ENCODE peak calls at places on chromosome 14, in eight cellular contexts. W is neuronal stem cell, L is hepatocyte, S is SK-N-SH, P is OCI-LY7, B is IMR-90, F is HepG2, K is GM23248. Y is an unnamed sample.

GRCh38 chr14:39967885-39968284 is 535.7 kb upstream of the FBXO33 start:
- DNase-seq in L (no peak), P (no peak), S (no peak), W (no peak), F (no peak), K (no peak), B (no peak), Y (no peak)

GRCh38 chr14:35123388-35123703 is 994 bp downstream of the PRORP start:
- DNase-seq in W (no peak), L (no peak), P (no peak), F (no peak), K (peak; percentile 18), S (no peak), B (no peak), Y (no peak)

GRCh38 chr14:68683326-68683725 is 109.5 kb downstream of the ZFP36L1 start:
- DNase-seq in W (no peak), P (no peak), F (no peak), S (no peak), K (peak; percentile 85), L (no peak), B (peak; percentile 24), Y (no peak)

GRCh38 chr14:67538501-67538900 is 5.4 kb downstream of the PLEKHH1 start:
- DNase-seq in P (no peak), W (no peak), B (no peak), F (no peak), S (no peak), L (no peak), K (no peak), Y (peak; percentile 43)

GRCh38 chr14:90883782-90884181 is 67.6 kb upstream of the TTC7B start:
- DNase-seq in S (no peak), P (no peak), F (no peak), W (no peak), L (no peak), K (no peak), B (peak; percentile 31), Y (no peak)

GRCh38 chr14:77979171-77979570 is 179.3 kb downstream of the ADCK1 start:
- DNase-seq in W (no peak), F (no peak), B (no peak), K (no peak), L (no peak), P (no peak), S (no peak), Y (no peak)

GRCh38 chr14:20294636-20295035 is 11.1 kb downstream of the TTC5 start:
- DNase-seq in K (no peak), S (no peak), L (no peak), F (no peak), W (no peak), P (no peak), B (no peak), Y (no peak)

GRCh38 chr14:34733245-34733644 is 18.9 kb upstream of the CFL2 start:
- DNase-seq in K (peak; percentile 50), W (no peak), L (no peak), F (no peak), S (no peak), P (no peak), B (peak; percentile 67), Y (no peak)

GRCh38 chr14:22220427-22220826 is 368.6 kb downstream of the DAD1 start:
- DNase-seq in L (peak; percentile 19), S (no peak), B (peak; percentile 70), K (peak; percentile 10), F (no peak), P (no peak), W (no peak), Y (no peak)

GRCh38 chr14:77663289-77663688 is 44.5 kb downstream of the ALKBH1 start:
- DNase-seq in S (no peak), F (no peak), B (peak; percentile 38), L (no peak), W (no peak), P (no peak), K (peak; percentile 8), Y (no peak)

GRCh38 chr14:66739826-66740225 is 231.9 kb downstream of the GPHN start:
- DNase-seq in W (no peak), B (no peak), L (no peak), S (no peak), F (no peak), K (no peak), P (no peak), Y (no peak)

GRCh38 chr14:26851793-26852192 is 254.0 kb upstream of the NOVA1 start:
- DNase-seq in P (no peak), K (no peak), F (no peak), B (no peak), W (no peak), S (no peak), L (no peak), Y (no peak)

GRCh38 chr14:105857223-105857815 is 330.9 kb downstream of the TMEM121 start:
- DNase-seq in W (no peak), L (no peak), P (peak; percentile 68), S (no peak), F (no peak), K (no peak), B (no peak), Y (no peak)
- H3K4me3 ChIP-seq in W (no peak overlapping the region), L (no peak overlapping the region), P (peak overlapping the region; percentile 85), S (no peak overlapping the region), F (no peak overlapping the region), K (no peak overlapping the region), B (no peak overlapping the region), Y (no peak overlapping the region)

GRCh38 chr14:36767603-36768281 is 106.1 kb downstream of the PAX9 start:
- DNase-seq in S (no peak), F (no peak), W (no peak), K (peak; percentile 50), L (no peak), P (no peak), B (no peak), Y (no peak)
- H2AFZ ChIP-seq in S (no peak overlapping the region), F (no peak overlapping the region), W (peak overlapping the region; percentile 56), K (peak overlapping the region; percentile 59), L (no peak overlapping the region), P (no peak overlapping the region), B (no peak overlapping the region), Y (no peak overlapping the region)

DNA sequence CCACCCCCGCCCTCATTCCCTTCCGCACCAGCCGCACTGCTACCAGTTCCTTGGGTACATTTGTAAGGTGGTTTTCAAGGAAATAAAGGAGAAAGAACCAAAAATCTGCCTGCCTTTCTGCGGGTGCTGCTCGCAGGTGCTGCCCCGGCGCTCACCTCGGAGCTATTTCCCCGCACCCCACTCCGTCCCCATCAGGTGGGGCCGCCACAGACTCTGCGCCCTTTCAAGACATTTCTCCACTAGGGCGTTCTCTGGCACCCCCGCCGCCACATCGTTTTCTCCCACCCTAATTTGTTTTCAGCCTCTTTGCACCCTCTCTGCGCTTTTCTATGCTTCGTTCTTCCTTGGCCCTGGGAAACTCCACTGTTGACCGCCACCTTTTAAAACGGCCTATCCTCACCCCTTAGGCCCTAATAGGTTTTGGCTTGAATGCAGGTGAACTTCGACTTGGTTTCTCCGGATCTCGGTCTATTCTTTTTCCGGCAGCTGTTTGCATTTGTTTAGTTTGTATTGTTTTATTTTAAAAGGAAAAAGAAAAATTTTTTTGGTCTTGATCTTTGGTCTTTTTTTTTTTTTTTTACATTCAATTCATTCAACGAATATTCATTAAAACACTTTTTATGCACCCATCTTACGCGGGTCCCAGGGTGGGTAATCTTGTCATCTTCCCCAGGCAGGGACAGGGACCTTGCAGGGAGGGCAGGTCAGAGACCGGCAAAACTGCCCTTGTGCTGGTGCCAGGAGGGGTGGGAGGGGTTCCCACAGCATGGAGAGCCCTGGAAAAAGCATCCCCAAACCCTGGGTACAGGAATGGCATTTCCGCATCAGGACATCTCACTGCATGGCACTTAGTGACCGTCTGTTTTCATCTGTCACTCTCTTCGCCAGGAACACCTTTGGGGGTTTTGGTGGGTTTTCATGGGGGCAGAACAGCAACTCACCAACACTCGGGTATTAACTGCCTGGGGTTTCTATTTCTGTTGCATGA is 3.1 kb downstream of the VSX2 start:
- DNase-seq in B (no peak), S (no peak), L (no peak), F (no peak), P (no peak), W (no peak), K (no peak), Y (peak; percentile 46)
- H3K4me3 ChIP-seq in B (no peak overlapping the region), S (no peak overlapping the region), L (no peak overlapping the region), F (no peak overlapping the region), P (no peak overlapping the region), W (no peak overlapping the region), K (no peak overlapping the region), Y (no peak overlapping the region)

DNA sequence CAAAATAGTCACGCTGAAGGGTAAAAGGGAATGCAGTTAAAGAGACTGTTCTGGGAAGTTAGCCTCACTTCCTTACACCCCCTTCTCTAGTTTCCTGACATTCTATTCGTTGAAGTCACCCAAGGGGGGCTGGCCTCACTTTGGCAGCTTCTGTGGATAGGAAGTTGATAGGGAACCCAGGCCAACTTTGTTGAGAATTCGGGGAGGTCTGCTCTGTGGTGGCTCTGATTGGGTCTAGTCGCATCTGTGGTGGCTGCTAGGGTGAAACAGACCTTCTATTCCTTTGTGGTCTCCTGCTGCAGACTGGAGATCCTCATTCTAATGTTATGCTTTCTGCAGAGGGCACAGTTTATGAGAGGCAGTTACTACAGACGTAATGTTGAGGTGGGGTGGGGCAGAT is 28.8 kb upstream of the GZMB start:
- DNase-seq in P (no peak), B (no peak), L (no peak), S (no peak), W (no peak), F (no peak), K (no peak), Y (no peak)
- H2AFZ ChIP-seq in P (no peak overlapping the region), B (no peak overlapping the region), L (no peak overlapping the region), S (no peak overlapping the region), W (no peak overlapping the region), F (no peak overlapping the region), K (no peak overlapping the region), Y (no peak overlapping the region)

GRCh38 chr14:36511981-36512584 is 7.9 kb downstream of the NKX2-1 start:
- DNase-seq in K (no peak), S (no peak), P (no peak), B (no peak), W (no peak), L (no peak), F (no peak), Y (no peak)

GRCh38 chr14:36512585-36513003 is 7.4 kb downstream of the NKX2-1 start:
- DNase-seq in W (no peak), B (no peak), S (peak; percentile 2), F (no peak), L (no peak), K (no peak), P (no peak), Y (no peak)

GRCh38 chr14:36510078-36510799 is 9.8 kb downstream of the NKX2-1 start:
- DNase-seq in W (no peak), L (peak; percentile 41), B (no peak), P (no peak), K (no peak), F (no peak), S (peak; percentile 2), Y (peak; percentile 73)

GRCh38 chr14:36509056-36509917 is 10.7 kb downstream of the NKX2-1 start:
- DNase-seq in K (no peak), W (no peak), F (no peak), P (no peak), B (no peak), S (peak; percentile 12), L (no peak), Y (no peak)

DNA sequence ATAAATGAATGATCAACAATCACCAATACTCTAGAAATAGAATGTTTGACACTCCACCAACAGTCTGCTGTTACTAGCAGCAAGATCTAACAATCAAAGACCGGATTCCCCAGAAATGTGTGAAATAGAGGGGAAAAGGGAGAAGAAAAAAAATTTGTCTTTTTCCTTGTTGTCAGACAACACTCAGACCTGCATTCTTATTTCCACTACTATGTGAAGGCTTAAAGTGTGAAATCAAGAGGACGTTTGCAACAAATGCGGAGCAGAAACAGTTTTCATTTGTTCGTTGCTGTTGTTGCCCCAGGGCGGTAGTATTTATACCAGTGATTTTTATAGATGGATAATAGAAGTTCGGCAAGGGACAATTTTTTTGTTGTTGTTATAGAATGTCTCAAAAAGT is 9.2 kb downstream of the NKX2-1 start:
- DNase-seq in B (no peak), F (no peak), K (no peak), W (no peak), L (no peak), P (no peak), S (no peak), Y (no peak)
- H3K4me3 ChIP-seq in B (no peak overlapping the region), F (no peak overlapping the region), K (no peak overlapping the region), W (no peak overlapping the region), L (no peak overlapping the region), P (no peak overlapping the region), S (no peak overlapping the region), Y (no peak overlapping the region)